ENCODE peak calls at places on chromosome 21, in ten cellular contexts. E is spleen, N is stomach, B is H1, D is breast epithelium, Q is vagina, P is esophagus muscularis mucosa, X is GM12878, Z is prostate gland, F is sigmoid colon. Y is an unnamed sample.

GRCh38 chr21:17250651-17251294 is 262.1 kb upstream of the CXADR start:
- DNase-seq in E (no peak), N (no peak), B (no peak), D (no peak), Q (no peak), P (no peak), X (no peak), Z (no peak), F (no peak), Y (no peak)

GRCh38 chr21:17911628-17912027 is 92.5 kb upstream of the C21orf91 start:
- DNase-seq in E (no peak), N (no peak), B (no peak), D (no peak), Q (no peak), P (no peak), X (no peak), Z (no peak), F (no peak), Y (no peak)

GRCh38 chr21:27244356-27244755 is 277.5 kb upstream of the ADAMTS5 start:
- DNase-seq in E (no peak), N (no peak), B (no peak), D (no peak), Q (no peak), P (no peak), X (no peak), Z (no peak), F (no peak), Y (no peak)

GRCh38 chr21:43689556-43690337 is 29.2 kb upstream of the PDXK start:
- DNase-seq in E (peak; percentile 60), N (no peak), B (no peak), D (no peak), Q (no peak), P (no peak), X (no peak), Z (no peak), F (no peak), Y (no peak)

GRCh38 chr21:16751705-16752104 is 761.1 kb upstream of the CXADR start:
- DNase-seq in E (no peak), N (no peak), B (no peak), D (no peak), Q (no peak), P (no peak), X (no peak), Z (no peak), F (no peak), Y (no peak)

GRCh38 chr21:43865471-43866181 is 603 bp downstream of the AGPAT3 start:
- DNase-seq in E (peak; percentile 91), N (peak; percentile 69), B (peak; percentile 56), D (no peak), Q (no peak), P (no peak), X (no peak), Z (no peak), F (peak; percentile 73), Y (peak; percentile 76)

GRCh38 chr21:22890656-22891055 is 1892.4 kb downstream of the NCAM2 start:
- DNase-seq in E (no peak), N (no peak), B (no peak), D (no peak), Q (no peak), P (no peak), X (no peak), Z (no peak), F (no peak), Y (no peak)

GRCh38 chr21:28627261-28627660 is 365.4 kb downstream of the LTN1 start:
- DNase-seq in E (no peak), N (no peak), B (no peak), D (no peak), Q (no peak), P (no peak), X (no peak), Z (no peak), F (no peak), Y (no peak)

GRCh38 chr21:32455548-32455947 is 43.0 kb downstream of the EVA1C start:
- DNase-seq in E (peak; percentile 39), N (no peak), B (no peak), D (peak; percentile 85), Q (no peak), P (no peak), X (no peak), Z (peak; percentile 61), F (no peak), Y (no peak)

GRCh38 chr21:32457962-32458361 is 45.5 kb downstream of the EVA1C start:
- DNase-seq in E (peak; percentile 6), N (no peak), B (no peak), D (no peak), Q (no peak), P (no peak), X (no peak), Z (no peak), F (no peak), Y (no peak)

GRCh38 chr21:32456497-32456918 is 44.0 kb downstream of the EVA1C start:
- DNase-seq in E (no peak), N (no peak), B (no peak), D (no peak), Q (no peak), P (no peak), X (no peak), Z (peak; percentile 24), F (peak; percentile 82), Y (no peak)

GRCh38 chr21:32459972-32460371 is 47.5 kb downstream of the EVA1C start:
- DNase-seq in E (no peak), N (no peak), B (no peak), D (no peak), Q (no peak), P (no peak), X (no peak), Z (no peak), F (no peak), Y (no peak)

GRCh38 chr21:32457360-32457840 is 44.9 kb downstream of the EVA1C start:
- DNase-seq in E (peak; percentile 67), N (peak; percentile 72), B (no peak), D (peak; percentile 68), Q (no peak), P (no peak), X (no peak), Z (no peak), F (no peak), Y (peak; percentile 82)
- TF ChIP-seq POLR2AphosphoS5 in E (no peak), N (no peak), B (no peak), D (no peak), Q (no peak), P (peak; percentile 45), X (no peak), Z (no peak), F (no peak), Y (peak; percentile 46)

GRCh38 chr21:36965720-36966065 is 776 bp downstream of the HLCS start:
- DNase-seq in E (no peak), N (no peak), B (no peak), D (no peak), Q (no peak), P (no peak), X (no peak), Z (no peak), F (no peak), Y (no peak)
- TF ChIP-seq POLR2A in E (no peak), N (no peak), B (no peak), D (no peak), Q (no peak), P (no peak), X (no peak), Z (no peak), F (no peak), Y (no peak)

GRCh38 chr21:42222386-42222785 is 3.4 kb downstream of the ABCG1 start:
- DNase-seq in E (no peak), N (peak; percentile 20), B (no peak), D (no peak), Q (no peak), P (no peak), X (no peak), Z (no peak), F (peak; percentile 50), Y (no peak)

GRCh38 chr21:42225042-42225441 is 6.1 kb downstream of the ABCG1 start:
- DNase-seq in E (no peak), N (no peak), B (no peak), D (no peak), Q (no peak), P (no peak), X (no peak), Z (no peak), F (no peak), Y (no peak)

GRCh38 chr21:42221581-42222345 is 2.8 kb downstream of the ABCG1 start:
- DNase-seq in E (no peak), N (peak; percentile 23), B (no peak), D (no peak), Q (no peak), P (no peak), X (no peak), Z (no peak), F (peak; percentile 86), Y (no peak)

GRCh38 chr21:42223826-42224575 is 5.1 kb downstream of the ABCG1 start:
- DNase-seq in E (no peak), N (no peak), B (no peak), D (no peak), Q (no peak), P (no peak), X (no peak), Z (no peak), F (peak; percentile 58), Y (no peak)

GRCh38 chr21:42222821-42223390 is 4.0 kb downstream of the ABCG1 start:
- DNase-seq in E (no peak), N (no peak), B (no peak), D (no peak), Q (no peak), P (no peak), X (no peak), Z (no peak), F (peak; percentile 44), Y (no peak)
- TF ChIP-seq POLR2AphosphoS5 in E (no peak), N (no peak), B (no peak), D (no peak), Q (no peak), P (no peak), X (no peak), Z (no peak), F (no peak), Y (no peak)

GRCh38 chr21:33324311-33325221 is at the start of gene IFNAR1:
- DNase-seq in E (peak; percentile 100), N (peak; percentile 99), B (peak; percentile 96), D (peak; percentile 98), Q (peak; percentile 99), P (peak; percentile 100), X (peak; percentile 91), Z (peak; percentile 97), F (peak; percentile 100), Y (peak; percentile 99)
- TF ChIP-seq POLR2A in E (peak; percentile 17), N (no peak), B (peak; percentile 83), D (peak; percentile 61), Q (peak; percentile 87), P (no peak), X (peak; percentile 93), Z (peak; percentile 96), F (peak; percentile 90), Y (peak; percentile 95)

GRCh38 chr21:15126948-15127347 is 62.1 kb upstream of the NRIP1 start:
- DNase-seq in E (no peak), N (no peak), B (no peak), D (no peak), Q (no peak), P (no peak), X (no peak), Z (no peak), F (no peak), Y (no peak)
- TF ChIP-seq POLR2AphosphoS5 in E (no peak), N (no peak), B (no peak), D (no peak), Q (no peak), P (no peak), X (no peak), Z (no peak), F (no peak), Y (no peak)

GRCh38 chr21:45747802-45748445 is 104.4 kb downstream of the PCBP3 start:
- DNase-seq in E (no peak), N (no peak), B (peak; percentile 45), D (peak; percentile 50), Q (peak; percentile 71), P (peak; percentile 81), X (no peak), Z (peak; percentile 22), F (no peak), Y (no peak)
- TF ChIP-seq POLR2A in E (no peak), N (no peak), B (no peak), D (no peak), Q (no peak), P (no peak), X (no peak), Z (no peak), F (no peak), Y (no peak)